ENCODE peak calls at places on chromosomes 13 and 19, in ten cellular contexts. One of them, this sample, is unnamed.

GRCh38 chr13:43127103-43127817 is 103.9 kb downstream of the DNAJC15 start:
- DNase-seq in CD4-positive, CD25-positive, alpha-beta regulatory T cell: no peak
- DNase-seq in fibroblast of mammary gland: no peak
- DNase-seq in epithelial cell of esophagus: no peak
- DNase-seq in EL: no peak
- DNase-seq in anterior cingulate cortex: no peak
- DNase-seq in OCI-LY7: peak
- DNase-seq in smooth muscle cell of the brain vasculature: no peak
- DNase-seq in NCI-H1092: no peak
- DNase-seq in IMR-90: no peak
- DNase-seq in this sample: no peak

GRCh38 chr19:2455481-2456300 is 1.1 kb downstream of the LMNB2 start:
- DNase-seq in CD4-positive, CD25-positive, alpha-beta regulatory T cell: peak
- DNase-seq in fibroblast of mammary gland: no peak
- DNase-seq in epithelial cell of esophagus: peak
- DNase-seq in EL: peak
- DNase-seq in anterior cingulate cortex: no peak
- DNase-seq in OCI-LY7: peak
- DNase-seq in smooth muscle cell of the brain vasculature: no peak
- DNase-seq in NCI-H1092: no peak
- DNase-seq in IMR-90: no peak
- DNase-seq in this sample: no peak

GRCh38 chr13:37448072-37448471 is 150.5 kb downstream of the POSTN start:
- DNase-seq in CD4-positive, CD25-positive, alpha-beta regulatory T cell: no peak
- DNase-seq in fibroblast of mammary gland: no peak
- DNase-seq in epithelial cell of esophagus: no peak
- DNase-seq in EL: no peak
- DNase-seq in anterior cingulate cortex: no peak
- DNase-seq in OCI-LY7: no peak
- DNase-seq in smooth muscle cell of the brain vasculature: no peak
- DNase-seq in NCI-H1092: no peak
- DNase-seq in IMR-90: peak
- DNase-seq in this sample: no peak

GRCh38 chr19:12333162-12334159 is at the start of gene ZNF563:
- DNase-seq in CD4-positive, CD25-positive, alpha-beta regulatory T cell: peak
- DNase-seq in fibroblast of mammary gland: peak
- DNase-seq in epithelial cell of esophagus: peak
- DNase-seq in EL: peak
- DNase-seq in anterior cingulate cortex: peak
- DNase-seq in OCI-LY7: peak
- DNase-seq in smooth muscle cell of the brain vasculature: peak
- DNase-seq in NCI-H1092: peak
- DNase-seq in IMR-90: peak
- DNase-seq in this sample: peak

GRCh38 chr13:100197591-100198365 is 108.9 kb downstream of the PCCA start:
- DNase-seq in CD4-positive, CD25-positive, alpha-beta regulatory T cell: no peak
- DNase-seq in fibroblast of mammary gland: no peak
- DNase-seq in epithelial cell of esophagus: peak
- DNase-seq in EL: no peak
- DNase-seq in anterior cingulate cortex: no peak
- DNase-seq in OCI-LY7: no peak
- DNase-seq in smooth muscle cell of the brain vasculature: no peak
- DNase-seq in NCI-H1092: no peak
- DNase-seq in IMR-90: no peak
- DNase-seq in this sample: no peak

GRCh38 chr19:9885077-9885552 is 50.0 kb downstream of the PIN1 start:
- DNase-seq in CD4-positive, CD25-positive, alpha-beta regulatory T cell: no peak
- DNase-seq in fibroblast of mammary gland: peak
- DNase-seq in epithelial cell of esophagus: no peak
- DNase-seq in EL: no peak
- DNase-seq in anterior cingulate cortex: peak
- DNase-seq in OCI-LY7: no peak
- DNase-seq in smooth muscle cell of the brain vasculature: no peak
- DNase-seq in NCI-H1092: peak
- DNase-seq in IMR-90: peak
- DNase-seq in this sample: peak

GRCh38 chr13:83780201-83780600 is 102.1 kb downstream of the SLITRK1 start:
- DNase-seq in CD4-positive, CD25-positive, alpha-beta regulatory T cell: no peak
- DNase-seq in fibroblast of mammary gland: peak
- DNase-seq in epithelial cell of esophagus: peak
- DNase-seq in EL: peak
- DNase-seq in anterior cingulate cortex: no peak
- DNase-seq in OCI-LY7: peak
- DNase-seq in smooth muscle cell of the brain vasculature: no peak
- DNase-seq in NCI-H1092: no peak
- DNase-seq in IMR-90: peak
- DNase-seq in this sample: peak

GRCh38 chr13:27450921-27451461 is 627 bp upstream of the MTIF3 start:
- DNase-seq in CD4-positive, CD25-positive, alpha-beta regulatory T cell: peak
- DNase-seq in fibroblast of mammary gland: peak
- DNase-seq in epithelial cell of esophagus: peak
- DNase-seq in EL: peak
- DNase-seq in anterior cingulate cortex: no peak
- DNase-seq in OCI-LY7: peak
- DNase-seq in smooth muscle cell of the brain vasculature: no peak
- DNase-seq in NCI-H1092: no peak
- DNase-seq in IMR-90: peak
- DNase-seq in this sample: peak

GRCh38 chr19:49340069-49340864 is 5.1 kb downstream of the CD37 start:
- DNase-seq in CD4-positive, CD25-positive, alpha-beta regulatory T cell: no peak
- DNase-seq in fibroblast of mammary gland: no peak
- DNase-seq in epithelial cell of esophagus: peak
- DNase-seq in EL: no peak
- DNase-seq in anterior cingulate cortex: no peak
- DNase-seq in OCI-LY7: peak
- DNase-seq in smooth muscle cell of the brain vasculature: no peak
- DNase-seq in NCI-H1092: no peak
- DNase-seq in IMR-90: no peak
- DNase-seq in this sample: no peak

GRCh38 chr13:27917121-27917947 is 2.5 kb upstream of the PDX1 start:
- DNase-seq in CD4-positive, CD25-positive, alpha-beta regulatory T cell: no peak
- DNase-seq in fibroblast of mammary gland: no peak
- DNase-seq in epithelial cell of esophagus: no peak
- DNase-seq in EL: no peak
- DNase-seq in anterior cingulate cortex: no peak
- DNase-seq in OCI-LY7: no peak
- DNase-seq in smooth muscle cell of the brain vasculature: no peak
- DNase-seq in NCI-H1092: peak
- DNase-seq in IMR-90: no peak
- DNase-seq in this sample: no peak

GRCh38 chr13:41942462-41943094 is 18.3 kb downstream of the VWA8 start:
- DNase-seq in CD4-positive, CD25-positive, alpha-beta regulatory T cell: no peak
- DNase-seq in fibroblast of mammary gland: peak
- DNase-seq in epithelial cell of esophagus: peak
- DNase-seq in EL: peak
- DNase-seq in anterior cingulate cortex: no peak
- DNase-seq in OCI-LY7: peak
- DNase-seq in smooth muscle cell of the brain vasculature: no peak
- DNase-seq in NCI-H1092: no peak
- DNase-seq in IMR-90: peak
- DNase-seq in this sample: peak

GRCh38 chr13:103883698-103884097 is 817.5 kb upstream of the SLC10A2 start:
- DNase-seq in CD4-positive, CD25-positive, alpha-beta regulatory T cell: no peak
- DNase-seq in fibroblast of mammary gland: peak
- DNase-seq in epithelial cell of esophagus: peak
- DNase-seq in EL: no peak
- DNase-seq in anterior cingulate cortex: no peak
- DNase-seq in OCI-LY7: no peak
- DNase-seq in smooth muscle cell of the brain vasculature: no peak
- DNase-seq in NCI-H1092: no peak
- DNase-seq in IMR-90: peak
- DNase-seq in this sample: peak

GRCh38 chr19:49597703-49597974 is 6.7 kb downstream of the PRR12 start:
- DNase-seq in CD4-positive, CD25-positive, alpha-beta regulatory T cell: no peak
- DNase-seq in fibroblast of mammary gland: no peak
- DNase-seq in epithelial cell of esophagus: no peak
- DNase-seq in EL: no peak
- DNase-seq in anterior cingulate cortex: no peak
- DNase-seq in OCI-LY7: no peak
- DNase-seq in smooth muscle cell of the brain vasculature: no peak
- DNase-seq in NCI-H1092: no peak
- DNase-seq in IMR-90: no peak
- DNase-seq in this sample: no peak

GRCh38 chr19:49866933-49867782 is at the start of gene PNKP:
- DNase-seq in CD4-positive, CD25-positive, alpha-beta regulatory T cell: peak
- DNase-seq in fibroblast of mammary gland: peak
- DNase-seq in epithelial cell of esophagus: peak
- DNase-seq in EL: peak
- DNase-seq in anterior cingulate cortex: peak
- DNase-seq in OCI-LY7: peak
- DNase-seq in smooth muscle cell of the brain vasculature: no peak
- DNase-seq in NCI-H1092: peak
- DNase-seq in IMR-90: peak
- DNase-seq in this sample: peak

GRCh38 chr19:5192568-5192967 is 148.0 kb downstream of the PTPRS start:
- DNase-seq in CD4-positive, CD25-positive, alpha-beta regulatory T cell: no peak
- DNase-seq in fibroblast of mammary gland: no peak
- DNase-seq in epithelial cell of esophagus: no peak
- DNase-seq in EL: no peak
- DNase-seq in anterior cingulate cortex: no peak
- DNase-seq in OCI-LY7: no peak
- DNase-seq in smooth muscle cell of the brain vasculature: no peak
- DNase-seq in NCI-H1092: no peak
- DNase-seq in IMR-90: no peak
- DNase-seq in this sample: peak

GRCh38 chr19:33684550-33685303 is 63.0 kb downstream of the CHST8 start:
- DNase-seq in CD4-positive, CD25-positive, alpha-beta regulatory T cell: no peak
- DNase-seq in fibroblast of mammary gland: no peak
- DNase-seq in epithelial cell of esophagus: no peak
- DNase-seq in EL: no peak
- DNase-seq in anterior cingulate cortex: no peak
- DNase-seq in OCI-LY7: no peak
- DNase-seq in smooth muscle cell of the brain vasculature: no peak
- DNase-seq in NCI-H1092: no peak
- DNase-seq in IMR-90: no peak
- DNase-seq in this sample: no peak

GRCh38 chr13:100532090-100532766 is 56.4 kb downstream of the GGACT start:
- DNase-seq in CD4-positive, CD25-positive, alpha-beta regulatory T cell: no peak
- DNase-seq in fibroblast of mammary gland: no peak
- DNase-seq in epithelial cell of esophagus: no peak
- DNase-seq in EL: no peak
- DNase-seq in anterior cingulate cortex: no peak
- DNase-seq in OCI-LY7: no peak
- DNase-seq in smooth muscle cell of the brain vasculature: no peak
- DNase-seq in NCI-H1092: no peak
- DNase-seq in IMR-90: no peak
- DNase-seq in this sample: no peak

GRCh38 chr19:33905473-33905936 is 108.8 kb downstream of the KCTD15 start:
- DNase-seq in CD4-positive, CD25-positive, alpha-beta regulatory T cell: no peak
- DNase-seq in fibroblast of mammary gland: no peak
- DNase-seq in epithelial cell of esophagus: peak
- DNase-seq in EL: no peak
- DNase-seq in anterior cingulate cortex: no peak
- DNase-seq in OCI-LY7: no peak
- DNase-seq in smooth muscle cell of the brain vasculature: no peak
- DNase-seq in NCI-H1092: no peak
- DNase-seq in IMR-90: no peak
- DNase-seq in this sample: no peak

GRCh38 chr13:109718726-109719125 is 67.7 kb downstream of the IRS2 start:
- DNase-seq in CD4-positive, CD25-positive, alpha-beta regulatory T cell: no peak
- DNase-seq in fibroblast of mammary gland: no peak
- DNase-seq in epithelial cell of esophagus: no peak
- DNase-seq in EL: no peak
- DNase-seq in anterior cingulate cortex: no peak
- DNase-seq in OCI-LY7: no peak
- DNase-seq in smooth muscle cell of the brain vasculature: no peak
- DNase-seq in NCI-H1092: no peak
- DNase-seq in IMR-90: no peak
- DNase-seq in this sample: no peak

GRCh38 chr13:20301391-20302071 is 69.4 kb upstream of the GJB6 start:
- DNase-seq in CD4-positive, CD25-positive, alpha-beta regulatory T cell: no peak
- DNase-seq in fibroblast of mammary gland: peak
- DNase-seq in epithelial cell of esophagus: no peak
- DNase-seq in EL: no peak
- DNase-seq in anterior cingulate cortex: no peak
- DNase-seq in OCI-LY7: no peak
- DNase-seq in smooth muscle cell of the brain vasculature: no peak
- DNase-seq in NCI-H1092: no peak
- DNase-seq in IMR-90: no peak
- DNase-seq in this sample: no peak

GRCh38 chr19:1814833-1815604 is 2.9 kb upstream of the ATP8B3 start:
- DNase-seq in CD4-positive, CD25-positive, alpha-beta regulatory T cell: no peak
- DNase-seq in fibroblast of mammary gland: no peak
- DNase-seq in epithelial cell of esophagus: no peak
- DNase-seq in EL: no peak
- DNase-seq in anterior cingulate cortex: no peak
- DNase-seq in OCI-LY7: no peak
- DNase-seq in smooth muscle cell of the brain vasculature: no peak
- DNase-seq in NCI-H1092: no peak
- DNase-seq in IMR-90: no peak
- DNase-seq in this sample: no peak

GRCh38 chr13:48431431-48431830 is 18.5 kb upstream of the LPAR6 start:
- DNase-seq in CD4-positive, CD25-positive, alpha-beta regulatory T cell: no peak
- DNase-seq in fibroblast of mammary gland: no peak
- DNase-seq in epithelial cell of esophagus: no peak
- DNase-seq in EL: peak
- DNase-seq in anterior cingulate cortex: no peak
- DNase-seq in OCI-LY7: no peak
- DNase-seq in smooth muscle cell of the brain vasculature: no peak
- DNase-seq in NCI-H1092: no peak
- DNase-seq in IMR-90: no peak
- DNase-seq in this sample: peak

GRCh38 chr19:7202888-7203287 is 91.3 kb downstream of the INSR start:
- DNase-seq in CD4-positive, CD25-positive, alpha-beta regulatory T cell: no peak
- DNase-seq in fibroblast of mammary gland: no peak
- DNase-seq in epithelial cell of esophagus: no peak
- DNase-seq in EL: no peak
- DNase-seq in anterior cingulate cortex: no peak
- DNase-seq in OCI-LY7: no peak
- DNase-seq in smooth muscle cell of the brain vasculature: no peak
- DNase-seq in NCI-H1092: no peak
- DNase-seq in IMR-90: no peak
- DNase-seq in this sample: no peak

GRCh38 chr19:17779281-17779930 is 15.5 kb upstream of the B3GNT3 start:
- DNase-seq in CD4-positive, CD25-positive, alpha-beta regulatory T cell: no peak
- DNase-seq in fibroblast of mammary gland: peak
- DNase-seq in epithelial cell of esophagus: peak
- DNase-seq in EL: peak
- DNase-seq in anterior cingulate cortex: peak
- DNase-seq in OCI-LY7: no peak
- DNase-seq in smooth muscle cell of the brain vasculature: no peak
- DNase-seq in NCI-H1092: no peak
- DNase-seq in IMR-90: peak
- DNase-seq in this sample: peak

GRCh38 chr13:95360464-95361097 is 59.3 kb upstream of the ABCC4 start:
- DNase-seq in CD4-positive, CD25-positive, alpha-beta regulatory T cell: no peak
- DNase-seq in fibroblast of mammary gland: peak
- DNase-seq in epithelial cell of esophagus: no peak
- DNase-seq in EL: no peak
- DNase-seq in anterior cingulate cortex: no peak
- DNase-seq in OCI-LY7: no peak
- DNase-seq in smooth muscle cell of the brain vasculature: no peak
- DNase-seq in NCI-H1092: no peak
- DNase-seq in IMR-90: peak
- DNase-seq in this sample: no peak

GRCh38 chr13:64482373-64482772 is 2747.8 kb downstream of the PCDH9 start:
- DNase-seq in CD4-positive, CD25-positive, alpha-beta regulatory T cell: no peak
- DNase-seq in fibroblast of mammary gland: no peak
- DNase-seq in epithelial cell of esophagus: no peak
- DNase-seq in EL: peak
- DNase-seq in anterior cingulate cortex: no peak
- DNase-seq in OCI-LY7: no peak
- DNase-seq in smooth muscle cell of the brain vasculature: no peak
- DNase-seq in NCI-H1092: no peak
- DNase-seq in IMR-90: no peak
- DNase-seq in this sample: no peak

GRCh38 chr13:93744886-93745285 is 518.3 kb downstream of the GPC6 start:
- DNase-seq in CD4-positive, CD25-positive, alpha-beta regulatory T cell: no peak
- DNase-seq in fibroblast of mammary gland: no peak
- DNase-seq in epithelial cell of esophagus: no peak
- DNase-seq in EL: no peak
- DNase-seq in anterior cingulate cortex: no peak
- DNase-seq in OCI-LY7: no peak
- DNase-seq in smooth muscle cell of the brain vasculature: no peak
- DNase-seq in NCI-H1092: no peak
- DNase-seq in IMR-90: no peak
- DNase-seq in this sample: no peak

GRCh38 chr19:50358483-50359431 is 6.7 kb downstream of the NAPSA start:
- DNase-seq in CD4-positive, CD25-positive, alpha-beta regulatory T cell: peak
- DNase-seq in fibroblast of mammary gland: peak
- DNase-seq in epithelial cell of esophagus: no peak
- DNase-seq in EL: peak
- DNase-seq in anterior cingulate cortex: peak
- DNase-seq in OCI-LY7: no peak
- DNase-seq in smooth muscle cell of the brain vasculature: no peak
- DNase-seq in NCI-H1092: peak
- DNase-seq in IMR-90: peak
- DNase-seq in this sample: no peak